ENCODE peak calls at places on chromosomes 3 and 15, in ten cellular contexts. X, I, M, L, A, E, H, D, K and N are unnamed samples.

GRCh38 chr3:184766555-184767261 is 45.3 kb upstream of the VPS8 start:
- DNase-seq in X (no peak), I (no peak), M (no peak), L (no peak), A (no peak), E (no peak), H (no peak), D (peak; percentile 99), K (peak; percentile 31), N (peak; percentile 2)

GRCh38 chr3:164375995-164376394 is 702.3 kb downstream of the SI start:
- DNase-seq in X (no peak), I (no peak), M (no peak), L (no peak), A (no peak), E (no peak), H (no peak), D (no peak), K (no peak), N (no peak)

GRCh38 chr15:85504739-85505676 is 124.6 kb downstream of the AKAP13 start:
- DNase-seq in X (peak; percentile 72), I (peak; percentile 20), M (peak; percentile 18), L (peak; percentile 45), A (peak; percentile 13), E (peak; percentile 85), H (no peak), D (peak; percentile 74), K (peak; percentile 73), N (no peak)

GRCh38 chr15:73647259-73648026 is 14.3 kb upstream of the NPTN start:
- DNase-seq in X (no peak), I (no peak), M (no peak), L (no peak), A (no peak), E (no peak), H (no peak), D (peak; percentile 84), K (no peak), N (no peak)

GRCh38 chr3:158261371-158261991 is 151.6 kb downstream of the RSRC1 start:
- DNase-seq in X (no peak), I (no peak), M (no peak), L (no peak), A (no peak), E (peak; percentile 21), H (no peak), D (peak; percentile 32), K (no peak), N (no peak)

GRCh38 chr15:89356634-89357298 is 22.1 kb upstream of the POLG start:
- DNase-seq in X (no peak), I (no peak), M (no peak), L (no peak), A (no peak), E (no peak), H (no peak), D (peak; percentile 39), K (no peak), N (no peak)

GRCh38 chr15:93038064-93038705 is 50.8 kb downstream of the RGMA start:
- DNase-seq in X (no peak), I (no peak), M (no peak), L (no peak), A (no peak), E (no peak), H (no peak), D (no peak), K (no peak), N (peak; percentile 53)

GRCh38 chr15:26210980-26211379 is 347.9 kb upstream of the ATP10A start:
- DNase-seq in X (no peak), I (no peak), M (no peak), L (no peak), A (no peak), E (no peak), H (no peak), D (no peak), K (no peak), N (no peak)

GRCh38 chr3:53170325-53171108 is 9.5 kb downstream of the PRKCD start:
- DNase-seq in X (peak; percentile 73), I (no peak), M (no peak), L (no peak), A (no peak), E (peak; percentile 20), H (no peak), D (no peak), K (peak; percentile 83), N (no peak)

GRCh38 chr15:24756101-24756500 is 80.5 kb downstream of the NPAP1 start:
- DNase-seq in X (no peak), I (no peak), M (no peak), L (no peak), A (no peak), E (no peak), H (no peak), D (no peak), K (no peak), N (no peak)

GRCh38 chr3:123026551-123027291 is 842 bp downstream of the SEMA5B start:
- DNase-seq in X (peak; percentile 22), I (no peak), M (no peak), L (peak; percentile 31), A (no peak), E (no peak), H (no peak), D (no peak), K (no peak), N (peak; percentile 84)

GRCh38 chr15:56038015-56038414 is 44.6 kb upstream of the NEDD4 start:
- DNase-seq in X (peak; percentile 69), I (no peak), M (peak; percentile 17), L (no peak), A (no peak), E (peak; percentile 69), H (no peak), D (peak; percentile 49), K (no peak), N (no peak)

GRCh38 chr3:167739190-167739589 is 3.7 kb downstream of the SERPINI1 start:
- DNase-seq in X (no peak), I (no peak), M (no peak), L (no peak), A (no peak), E (no peak), H (no peak), D (no peak), K (no peak), N (no peak)

GRCh38 chr3:169362261-169362660 is 301.3 kb downstream of the MECOM start:
- DNase-seq in X (no peak), I (no peak), M (no peak), L (peak; percentile 66), A (no peak), E (peak; percentile 79), H (no peak), D (peak; percentile 55), K (no peak), N (no peak)

GRCh38 chr15:35141743-35142356 is 56.8 kb upstream of the NANOGP8 start:
- DNase-seq in X (no peak), I (no peak), M (no peak), L (no peak), A (no peak), E (peak; percentile 95), H (no peak), D (peak; percentile 75), K (peak; percentile 7), N (no peak)

GRCh38 chr3:140249188-140249587 is 314.2 kb downstream of the CLSTN2 start:
- DNase-seq in X (no peak), I (no peak), M (no peak), L (no peak), A (no peak), E (no peak), H (no peak), D (no peak), K (no peak), N (no peak)

GRCh38 chr15:41465822-41466421 is 27.8 kb upstream of the ITPKA start:
- DNase-seq in X (peak; percentile 78), I (peak; percentile 24), M (peak; percentile 28), L (no peak), A (no peak), E (peak; percentile 76), H (no peak), D (peak; percentile 63), K (peak; percentile 72), N (no peak)

GRCh38 chr3:193605876-193606275 is 12.9 kb downstream of the OPA1 start:
- DNase-seq in X (peak; percentile 76), I (peak; percentile 35), M (peak; percentile 38), L (peak; percentile 55), A (peak; percentile 28), E (peak; percentile 79), H (peak; percentile 1), D (peak; percentile 78), K (peak; percentile 64), N (no peak)

GRCh38 chr15:100572362-100572983 is 29.5 kb downstream of the LINS1 start:
- DNase-seq in X (peak; percentile 30), I (no peak), M (no peak), L (no peak), A (no peak), E (peak; percentile 52), H (no peak), D (peak; percentile 45), K (no peak), N (no peak)

GRCh38 chr3:134640872-134641470 is 9.9 kb downstream of the KY start:
- DNase-seq in X (peak; percentile 85), I (no peak), M (no peak), L (peak; percentile 41), A (no peak), E (peak; percentile 71), H (no peak), D (peak; percentile 61), K (peak; percentile 46), N (no peak)

GRCh38 chr3:181720281-181720680 is 8.6 kb downstream of the SOX2 start:
- DNase-seq in X (no peak), I (no peak), M (no peak), L (peak; percentile 45), A (no peak), E (no peak), H (no peak), D (peak; percentile 26), K (no peak), N (no peak)